ENCODE peak calls at places on chromosome 22, in nine cellular contexts. One of them, this sample, is unnamed.

GRCh38 chr22:23218867-23219251 is 38.5 kb downstream of the BCR start:
- DNase-seq in mucosa of descending colon: peak
- DNase-seq in fibroblast of pulmonary artery: peak
- DNase-seq in hepatocyte: peak
- DNase-seq in upper lobe of right lung: peak
- DNase-seq in sigmoid colon: no peak
- DNase-seq in body of pancreas: peak
- DNase-seq in cardiac muscle cell: peak
- DNase-seq in GM13977: no peak
- DNase-seq in this sample: no peak

GRCh38 chr22:31139066-31139465 is 1.2 kb downstream of the PLA2G3 start:
- DNase-seq in GM13977: no peak
- DNase-seq in upper lobe of right lung: peak
- DNase-seq in fibroblast of pulmonary artery: no peak
- DNase-seq in hepatocyte: no peak
- DNase-seq in body of pancreas: no peak
- DNase-seq in sigmoid colon: no peak
- DNase-seq in mucosa of descending colon: no peak
- DNase-seq in cardiac muscle cell: no peak
- DNase-seq in this sample: no peak

GRCh38 chr22:23840026-23840425 is 1.2 kb upstream of the DERL3 start:
- DNase-seq in fibroblast of pulmonary artery: no peak
- DNase-seq in upper lobe of right lung: no peak
- DNase-seq in body of pancreas: no peak
- DNase-seq in sigmoid colon: no peak
- DNase-seq in GM13977: no peak
- DNase-seq in hepatocyte: no peak
- DNase-seq in mucosa of descending colon: no peak
- DNase-seq in cardiac muscle cell: no peak
- DNase-seq in this sample: no peak

GRCh38 chr22:30444632-30445437 is 19.3 kb downstream of the MTFP1 start:
- DNase-seq in body of pancreas: peak
- DNase-seq in cardiac muscle cell: peak
- DNase-seq in mucosa of descending colon: peak
- DNase-seq in GM13977: peak
- DNase-seq in upper lobe of right lung: no peak
- DNase-seq in sigmoid colon: no peak
- DNase-seq in hepatocyte: peak
- DNase-seq in fibroblast of pulmonary artery: peak
- DNase-seq in this sample: peak

GRCh38 chr22:38033522-38034277 is 23.5 kb upstream of the PICK1 start:
- DNase-seq in upper lobe of right lung: no peak
- DNase-seq in mucosa of descending colon: no peak
- DNase-seq in sigmoid colon: peak
- DNase-seq in GM13977: no peak
- DNase-seq in hepatocyte: no peak
- DNase-seq in body of pancreas: no peak
- DNase-seq in cardiac muscle cell: no peak
- DNase-seq in fibroblast of pulmonary artery: no peak
- DNase-seq in this sample: no peak

GRCh38 chr22:39597236-39597869 is 26.8 kb downstream of the CACNA1I start:
- DNase-seq in hepatocyte: no peak
- DNase-seq in sigmoid colon: no peak
- DNase-seq in mucosa of descending colon: no peak
- DNase-seq in fibroblast of pulmonary artery: no peak
- DNase-seq in cardiac muscle cell: no peak
- DNase-seq in body of pancreas: no peak
- DNase-seq in upper lobe of right lung: no peak
- DNase-seq in GM13977: no peak
- DNase-seq in this sample: no peak

GRCh38 chr22:30127749-30128166 is 47.5 kb downstream of the HORMAD2 start:
- DNase-seq in fibroblast of pulmonary artery: peak
- DNase-seq in sigmoid colon: no peak
- DNase-seq in mucosa of descending colon: no peak
- DNase-seq in upper lobe of right lung: no peak
- DNase-seq in body of pancreas: no peak
- DNase-seq in GM13977: no peak
- DNase-seq in cardiac muscle cell: no peak
- DNase-seq in hepatocyte: no peak
- DNase-seq in this sample: no peak

GRCh38 chr22:29520851-29521250 is 32.7 kb downstream of the THOC5 start:
- DNase-seq in hepatocyte: no peak
- DNase-seq in cardiac muscle cell: no peak
- DNase-seq in body of pancreas: no peak
- DNase-seq in fibroblast of pulmonary artery: peak
- DNase-seq in upper lobe of right lung: no peak
- DNase-seq in mucosa of descending colon: no peak
- DNase-seq in GM13977: no peak
- DNase-seq in sigmoid colon: no peak
- DNase-seq in this sample: no peak

GRCh38 chr22:33803371-33803770 is 116.9 kb downstream of the LARGE1 start:
- DNase-seq in GM13977: no peak
- DNase-seq in fibroblast of pulmonary artery: peak
- DNase-seq in hepatocyte: peak
- DNase-seq in mucosa of descending colon: no peak
- DNase-seq in body of pancreas: no peak
- DNase-seq in sigmoid colon: peak
- DNase-seq in upper lobe of right lung: no peak
- DNase-seq in cardiac muscle cell: no peak
- DNase-seq in this sample: no peak

GRCh38 chr22:24028533-24028932 is 17.4 kb downstream of the CABIN1 start:
- DNase-seq in cardiac muscle cell: no peak
- DNase-seq in body of pancreas: no peak
- DNase-seq in fibroblast of pulmonary artery: no peak
- DNase-seq in upper lobe of right lung: no peak
- DNase-seq in GM13977: no peak
- DNase-seq in sigmoid colon: no peak
- DNase-seq in hepatocyte: no peak
- DNase-seq in mucosa of descending colon: no peak
- DNase-seq in this sample: no peak

GRCh38 chr22:36327922-36328551 is 59.7 kb downstream of the MYH9 start:
- DNase-seq in mucosa of descending colon: no peak
- DNase-seq in GM13977: no peak
- DNase-seq in cardiac muscle cell: peak
- DNase-seq in upper lobe of right lung: no peak
- DNase-seq in sigmoid colon: peak
- DNase-seq in body of pancreas: peak
- DNase-seq in fibroblast of pulmonary artery: peak
- DNase-seq in hepatocyte: peak
- DNase-seq in this sample: no peak

GRCh38 chr22:33380789-33381530 is 322.8 kb upstream of the SYN3 start:
- DNase-seq in mucosa of descending colon: no peak
- DNase-seq in fibroblast of pulmonary artery: peak
- DNase-seq in cardiac muscle cell: no peak
- DNase-seq in body of pancreas: no peak
- DNase-seq in GM13977: no peak
- DNase-seq in upper lobe of right lung: no peak
- DNase-seq in sigmoid colon: no peak
- DNase-seq in hepatocyte: peak
- DNase-seq in this sample: no peak

GRCh38 chr22:48450188-48450825 is 1377.4 kb downstream of the BRD1 start:
- DNase-seq in mucosa of descending colon: no peak
- DNase-seq in cardiac muscle cell: no peak
- DNase-seq in hepatocyte: no peak
- DNase-seq in GM13977: no peak
- DNase-seq in sigmoid colon: no peak
- DNase-seq in fibroblast of pulmonary artery: no peak
- DNase-seq in body of pancreas: no peak
- DNase-seq in upper lobe of right lung: peak
- DNase-seq in this sample: no peak

GRCh38 chr22:24410110-24410856 is 17.1 kb upstream of the ADORA2A start:
- DNase-seq in body of pancreas: no peak
- DNase-seq in hepatocyte: no peak
- DNase-seq in mucosa of descending colon: peak
- DNase-seq in upper lobe of right lung: no peak
- DNase-seq in cardiac muscle cell: no peak
- DNase-seq in GM13977: peak
- DNase-seq in sigmoid colon: no peak
- DNase-seq in fibroblast of pulmonary artery: no peak
- DNase-seq in this sample: no peak

GRCh38 chr22:23495614-23496444 is 84.3 kb downstream of the IGLL1 start:
- DNase-seq in hepatocyte: no peak
- DNase-seq in upper lobe of right lung: peak
- DNase-seq in fibroblast of pulmonary artery: no peak
- DNase-seq in mucosa of descending colon: no peak
- DNase-seq in body of pancreas: no peak
- DNase-seq in sigmoid colon: no peak
- DNase-seq in GM13977: no peak
- DNase-seq in cardiac muscle cell: no peak
- DNase-seq in this sample: no peak

GRCh38 chr22:17562906-17563870 is at the start of gene SLC25A18:
- DNase-seq in sigmoid colon: peak
- DNase-seq in GM13977: no peak
- DNase-seq in body of pancreas: peak
- DNase-seq in hepatocyte: peak
- DNase-seq in mucosa of descending colon: no peak
- DNase-seq in upper lobe of right lung: no peak
- DNase-seq in cardiac muscle cell: peak
- DNase-seq in fibroblast of pulmonary artery: peak
- DNase-seq in this sample: no peak

GRCh38 chr22:39148727-39149535 is 3.5 kb downstream of the CBX7 start:
- DNase-seq in upper lobe of right lung: peak
- DNase-seq in fibroblast of pulmonary artery: no peak
- DNase-seq in cardiac muscle cell: no peak
- DNase-seq in GM13977: peak
- DNase-seq in body of pancreas: peak
- DNase-seq in mucosa of descending colon: peak
- DNase-seq in sigmoid colon: peak
- DNase-seq in hepatocyte: peak
- DNase-seq in this sample: peak

GRCh38 chr22:46444390-46444854 is 93.0 kb downstream of the CELSR1 start:
- DNase-seq in mucosa of descending colon: no peak
- DNase-seq in fibroblast of pulmonary artery: no peak
- DNase-seq in hepatocyte: no peak
- DNase-seq in upper lobe of right lung: no peak
- DNase-seq in body of pancreas: no peak
- DNase-seq in sigmoid colon: no peak
- DNase-seq in GM13977: no peak
- DNase-seq in cardiac muscle cell: no peak
- DNase-seq in this sample: no peak
- TF ChIP-seq CTCF in mucosa of descending colon: no peak
- TF ChIP-seq CTCF in fibroblast of pulmonary artery: no peak
- TF ChIP-seq CTCF in hepatocyte: peak
- TF ChIP-seq CTCF in upper lobe of right lung: no peak
- TF ChIP-seq CTCF in body of pancreas: no peak
- TF ChIP-seq CTCF in sigmoid colon: no peak
- TF ChIP-seq CTCF in GM13977: no peak
- TF ChIP-seq CTCF in cardiac muscle cell: no peak
- TF ChIP-seq CTCF in this sample: peak

GRCh38 chr22:43481528-43482309 is 69.9 kb downstream of the MPPED1 start:
- DNase-seq in sigmoid colon: no peak
- DNase-seq in cardiac muscle cell: peak
- DNase-seq in fibroblast of pulmonary artery: no peak
- DNase-seq in body of pancreas: no peak
- DNase-seq in mucosa of descending colon: no peak
- DNase-seq in upper lobe of right lung: no peak
- DNase-seq in hepatocyte: no peak
- DNase-seq in GM13977: peak
- DNase-seq in this sample: peak
- TF ChIP-seq CTCF in sigmoid colon: no peak
- TF ChIP-seq CTCF in cardiac muscle cell: no peak
- TF ChIP-seq CTCF in fibroblast of pulmonary artery: no peak
- TF ChIP-seq CTCF in body of pancreas: no peak
- TF ChIP-seq CTCF in mucosa of descending colon: no peak
- TF ChIP-seq CTCF in upper lobe of right lung: no peak
- TF ChIP-seq CTCF in hepatocyte: no peak
- TF ChIP-seq CTCF in GM13977: peak
- TF ChIP-seq CTCF in this sample: peak

GRCh38 chr22:42171417-42171816 is 40.8 kb upstream of the CYP2D6 start:
- DNase-seq in cardiac muscle cell: no peak
- DNase-seq in mucosa of descending colon: no peak
- DNase-seq in GM13977: no peak
- DNase-seq in body of pancreas: no peak
- DNase-seq in hepatocyte: no peak
- DNase-seq in fibroblast of pulmonary artery: no peak
- DNase-seq in sigmoid colon: no peak
- DNase-seq in upper lobe of right lung: no peak
- DNase-seq in this sample: no peak
- TF ChIP-seq CTCF in cardiac muscle cell: no peak
- TF ChIP-seq CTCF in mucosa of descending colon: no peak
- TF ChIP-seq CTCF in GM13977: no peak
- TF ChIP-seq CTCF in body of pancreas: no peak
- TF ChIP-seq CTCF in hepatocyte: no peak
- TF ChIP-seq CTCF in fibroblast of pulmonary artery: no peak
- TF ChIP-seq CTCF in sigmoid colon: no peak
- TF ChIP-seq CTCF in upper lobe of right lung: no peak
- TF ChIP-seq CTCF in this sample: no peak

DNA sequence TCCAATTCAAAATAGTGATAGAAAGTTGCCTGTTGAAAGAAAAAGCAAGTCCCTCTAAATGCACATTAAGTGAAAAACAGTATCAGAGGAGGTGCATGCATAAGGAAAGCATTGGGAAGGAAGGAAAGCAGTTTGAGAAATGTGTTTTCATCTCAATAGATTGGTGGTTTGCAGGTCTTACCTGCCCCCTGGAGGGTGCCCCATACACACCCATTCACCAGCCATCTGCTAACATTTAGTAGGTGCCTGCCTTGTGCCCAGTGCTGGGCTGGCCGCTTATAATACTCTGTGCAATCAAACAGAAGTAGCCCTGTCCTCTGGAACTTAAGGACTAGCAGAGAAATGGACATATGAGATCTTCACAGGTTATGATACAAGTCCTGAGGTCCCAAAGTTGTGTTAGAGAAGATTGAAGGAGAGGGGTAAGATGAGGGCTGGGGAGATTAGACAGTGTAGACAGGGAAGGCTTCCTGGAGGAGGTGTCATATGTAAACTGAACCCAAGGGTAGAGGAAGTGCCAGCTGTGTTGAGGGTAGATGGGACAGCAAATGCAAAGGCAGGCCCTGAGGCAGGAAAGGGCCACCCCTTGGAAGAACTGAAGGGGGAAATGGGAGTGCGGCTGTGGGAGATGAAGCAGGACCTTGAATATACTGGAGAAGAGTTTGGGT is 184.2 kb downstream of the MN1 start:
- DNase-seq in hepatocyte: no peak
- DNase-seq in body of pancreas: no peak
- DNase-seq in cardiac muscle cell: no peak
- DNase-seq in upper lobe of right lung: no peak
- DNase-seq in GM13977: no peak
- DNase-seq in fibroblast of pulmonary artery: peak
- DNase-seq in sigmoid colon: no peak
- DNase-seq in mucosa of descending colon: no peak
- DNase-seq in this sample: no peak
- TF ChIP-seq CTCF in hepatocyte: no peak
- TF ChIP-seq CTCF in body of pancreas: no peak
- TF ChIP-seq CTCF in cardiac muscle cell: no peak
- TF ChIP-seq CTCF in upper lobe of right lung: no peak
- TF ChIP-seq CTCF in GM13977: no peak
- TF ChIP-seq CTCF in fibroblast of pulmonary artery: peak
- TF ChIP-seq CTCF in sigmoid colon: no peak
- TF ChIP-seq CTCF in mucosa of descending colon: no peak
- TF ChIP-seq CTCF in this sample: no peak